ENCODE peak calls at places on chromosomes 12 and 14, in eight cellular contexts. K is omental fat pad, Y is heart left ventricle, J is mesothelial cell of epicardium, X is type B pancreatic cell, M is AG04450, Q is RWPE1, O is breast epithelium. N is an unnamed sample.

GRCh38 chr12:49165114-49165513 is 23.8 kb downstream of the TUBA1A start:
- DNase-seq in K (no peak), Y (no peak), J (no peak), X (no peak), M (no peak), Q (no peak), O (no peak), N (no peak)

GRCh38 chr14:70152081-70152480 is 36.7 kb downstream of the SLC8A3 start:
- DNase-seq in K (no peak), Y (no peak), J (no peak), X (no peak), M (no peak), Q (no peak), O (no peak), N (no peak)

GRCh38 chr14:31025335-31026075 is at the start of gene AP4S1:
- DNase-seq in K (peak; percentile 35), Y (peak; percentile 43), J (peak; percentile 31), X (peak; percentile 75), M (no peak), Q (peak; percentile 34), O (peak; percentile 57), N (peak; percentile 66)

GRCh38 chr14:105255021-105255507 is 6.7 kb downstream of the BTBD6 start:
- DNase-seq in K (no peak), Y (no peak), J (no peak), X (no peak), M (no peak), Q (no peak), O (no peak), N (no peak)

GRCh38 chr12:26471560-26471959 is 276.2 kb downstream of the SSPN start:
- DNase-seq in K (no peak), Y (no peak), J (no peak), X (no peak), M (no peak), Q (no peak), O (no peak), N (no peak)

GRCh38 chr12:57621497-57622292 is 10.5 kb downstream of the ARHGEF25 start:
- DNase-seq in K (peak; percentile 75), Y (peak; percentile 56), J (peak; percentile 67), X (no peak), M (no peak), Q (peak; percentile 61), O (no peak), N (peak; percentile 64)

GRCh38 chr12:57127101-57127709 is 1.1 kb upstream of the LRP1 start:
- DNase-seq in K (no peak), Y (peak; percentile 74), J (no peak), X (no peak), M (no peak), Q (peak; percentile 52), O (peak; percentile 77), N (peak; percentile 41)

GRCh38 chr12:133227281-133227852 is 8.3 kb downstream of the ANHX start:
- DNase-seq in K (no peak), Y (no peak), J (no peak), X (no peak), M (no peak), Q (no peak), O (no peak), N (no peak)

GRCh38 chr12:75834591-75834990 is 197.0 kb downstream of the PHLDA1 start:
- DNase-seq in K (no peak), Y (no peak), J (no peak), X (no peak), M (no peak), Q (no peak), O (no peak), N (no peak)

GRCh38 chr14:41868396-41868795 is 261.7 kb downstream of the LRFN5 start:
- DNase-seq in K (no peak), Y (no peak), J (no peak), X (no peak), M (no peak), Q (no peak), O (no peak), N (no peak)

GRCh38 chr12:110109037-110109836 is 14.9 kb upstream of the IFT81 start:
- DNase-seq in K (peak; percentile 43), Y (peak; percentile 88), J (no peak), X (no peak), M (peak; percentile 97), Q (peak; percentile 69), O (peak; percentile 66), N (no peak)

GRCh38 chr14:34794941-34795340 is 80.2 kb downstream of the BAZ1A start:
- DNase-seq in K (no peak), Y (no peak), J (no peak), X (no peak), M (no peak), Q (no peak), O (no peak), N (no peak)

GRCh38 chr12:78636253-78636855 is 228.2 kb upstream of the SYT1 start:
- DNase-seq in K (no peak), Y (no peak), J (no peak), X (no peak), M (no peak), Q (no peak), O (no peak), N (no peak)

GRCh38 chr12:15996254-15996653 is 85.1 kb downstream of the DERA start:
- DNase-seq in K (no peak), Y (peak; percentile 58), J (no peak), X (no peak), M (no peak), Q (no peak), O (no peak), N (no peak)

GRCh38 chr12:68497702-68498101 is 113.0 kb upstream of the RAP1B start:
- DNase-seq in K (no peak), Y (no peak), J (no peak), X (no peak), M (peak; percentile 26), Q (no peak), O (no peak), N (no peak)

GRCh38 chr14:92690171-92691011 is 58.0 kb downstream of the LGMN start:
- DNase-seq in K (no peak), Y (no peak), J (no peak), X (no peak), M (peak; percentile 10), Q (peak; percentile 74), O (no peak), N (no peak)

GRCh38 chr12:86719381-86719780 is 463.2 kb upstream of the MGAT4C start:
- DNase-seq in K (no peak), Y (no peak), J (no peak), X (no peak), M (no peak), Q (no peak), O (no peak), N (no peak)

GRCh38 chr12:100668939-100669536 is 95.6 kb downstream of the GAS2L3 start:
- DNase-seq in K (peak; percentile 65), Y (peak; percentile 45), J (peak; percentile 53), X (peak; percentile 79), M (peak; percentile 16), Q (peak; percentile 81), O (peak; percentile 64), N (peak; percentile 30)

GRCh38 chr14:71780822-71781221 is 151.4 kb upstream of the RGS6 start:
- DNase-seq in K (no peak), Y (no peak), J (no peak), X (no peak), M (no peak), Q (no peak), O (no peak), N (no peak)

GRCh38 chr14:71773900-71774481 is 158.2 kb upstream of the RGS6 start:
- DNase-seq in K (no peak), Y (no peak), J (no peak), X (no peak), M (no peak), Q (no peak), O (no peak), N (no peak)

GRCh38 chr14:71780075-71780474 is 152.2 kb upstream of the RGS6 start:
- DNase-seq in K (no peak), Y (no peak), J (no peak), X (no peak), M (no peak), Q (no peak), O (no peak), N (no peak)

DNA sequence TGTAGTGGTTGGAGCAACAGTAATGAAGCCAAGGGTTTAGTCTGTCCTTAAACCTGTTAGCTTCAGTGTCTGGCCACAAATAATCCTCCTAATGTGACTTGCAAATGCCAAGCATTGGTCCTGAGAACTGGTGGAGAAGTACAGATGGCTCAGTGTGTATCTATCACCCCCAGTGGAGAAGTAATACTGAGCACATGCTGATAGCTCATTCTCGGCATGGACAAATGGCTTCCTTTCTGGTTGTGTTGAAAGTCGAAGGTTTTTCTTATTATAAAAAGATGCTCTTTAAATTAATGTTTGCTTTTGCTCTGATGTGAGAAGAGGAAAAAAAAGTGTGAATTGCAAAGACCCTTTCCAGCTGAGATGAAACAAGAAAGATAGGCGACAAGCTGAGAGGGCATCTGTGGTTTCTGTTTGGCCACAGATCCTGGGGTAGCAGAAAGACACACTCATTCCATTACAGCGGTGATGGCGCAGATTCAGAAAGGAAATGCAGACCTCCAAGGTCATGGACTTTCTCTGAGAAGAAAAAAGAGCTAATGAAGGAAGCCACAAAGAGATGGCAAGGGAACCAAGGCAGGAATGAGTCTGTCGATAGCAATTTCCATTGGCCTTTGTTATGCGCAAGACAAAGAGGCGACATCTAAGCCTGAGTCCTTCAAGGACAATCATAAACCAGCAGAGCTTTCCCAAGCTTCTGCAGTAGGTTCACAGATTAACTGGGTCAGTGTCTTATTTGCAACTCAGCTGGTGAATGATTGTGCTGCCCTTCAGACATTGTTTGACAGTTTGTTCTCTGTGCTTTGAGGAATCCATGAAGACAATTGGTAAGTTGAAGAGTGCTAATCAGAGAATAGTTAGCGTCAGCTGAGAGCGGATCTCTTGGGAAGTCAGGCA is 155.5 kb upstream of the RGS6 start:
- DNase-seq in K (no peak), Y (no peak), J (no peak), X (no peak), M (no peak), Q (no peak), O (no peak), N (no peak)
- TF ChIP-seq CTCF in K (no peak), Y (no peak), J (no peak), X (no peak), M (peak; percentile 25), Q (no peak), O (no peak), N (no peak)

DNA sequence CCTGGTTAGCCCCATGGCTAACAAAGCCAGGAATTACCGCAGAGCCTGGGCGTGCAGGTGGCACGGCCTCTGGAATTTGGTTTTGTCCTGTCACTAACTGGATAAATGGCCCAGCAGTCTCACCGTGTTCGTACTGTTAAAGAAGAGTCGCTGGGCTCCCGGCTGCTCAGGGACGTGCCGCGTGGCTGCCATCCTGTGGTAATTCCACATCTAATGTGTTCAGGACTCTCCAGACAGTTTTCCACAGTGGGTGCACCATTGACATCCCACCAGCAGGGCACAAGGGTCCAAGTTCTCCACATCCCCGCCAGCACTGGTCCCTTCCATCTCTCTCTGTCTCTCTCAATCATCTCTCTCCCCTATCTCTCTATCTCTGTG is 19.6 kb downstream of the NOC4L start:
- DNase-seq in K (no peak), Y (peak; percentile 18), J (no peak), X (no peak), M (no peak), Q (no peak), O (no peak), N (no peak)
- TF ChIP-seq CTCF in K (no peak), Y (no peak), J (peak; percentile 74), X (peak; percentile 61), M (peak; percentile 35), Q (no peak), O (no peak), N (no peak)

GRCh38 chr14:21723431-21724045 is 49.9 kb upstream of the OR4E1 start:
- DNase-seq in K (no peak), Y (no peak), J (no peak), X (no peak), M (no peak), Q (peak; percentile 3), O (no peak), N (no peak)
- TF ChIP-seq CTCF in K (no peak), Y (no peak), J (no peak), X (peak; percentile 68), M (peak; percentile 18), Q (no peak), O (no peak), N (no peak)

GRCh38 chr12:119206348-119207075 is 27.8 kb downstream of the HSPB8 start:
- DNase-seq in K (no peak), Y (no peak), J (no peak), X (no peak), M (no peak), Q (no peak), O (no peak), N (no peak)
- TF ChIP-seq CTCF in K (no peak), Y (no peak), J (no peak), X (no peak), M (no peak), Q (no peak), O (no peak), N (no peak)